ENCODE peak calls at places on chromosome 1, in five cellular contexts. Y is testis, U is heart left ventricle, A is suprapubic skin, T is left ventricle myocardium inferior. B is an unnamed sample.

GRCh38 chr1:172764378-172764777 is 105.5 kb downstream of the FASLG start:
- DNase-seq in Y (no peak), U (no peak), A (no peak), T (peak; percentile 16), B (no peak)

GRCh38 chr1:29991815-29992214 is 731.6 kb downstream of the MATN1 start:
- DNase-seq in Y (no peak), U (no peak), A (no peak), T (no peak), B (no peak)

GRCh38 chr1:53622531-53622930 is 116.4 kb downstream of the GLIS1 start:
- DNase-seq in Y (no peak), U (peak; percentile 5), A (no peak), T (no peak), B (peak; percentile 28)

GRCh38 chr1:6956488-6957159 is 171.4 kb downstream of the CAMTA1 start:
- DNase-seq in Y (no peak), U (no peak), A (no peak), T (no peak), B (no peak)

GRCh38 chr1:44806025-44806703 is 987 bp downstream of the DYNLT4 start:
- DNase-seq in Y (no peak), U (peak; percentile 21), A (peak; percentile 81), T (peak; percentile 26), B (no peak)

GRCh38 chr1:192878249-192878648 is 69.4 kb downstream of the RGS2 start:
- DNase-seq in Y (peak; percentile 62), U (peak; percentile 66), A (no peak), T (peak; percentile 24), B (no peak)

GRCh38 chr1:229087339-229087738 is 183.6 kb upstream of the RAB4A start:
- DNase-seq in Y (no peak), U (no peak), A (no peak), T (no peak), B (peak; percentile 77)

GRCh38 chr1:167305705-167306277 is 85.1 kb downstream of the POU2F1 start:
- DNase-seq in Y (no peak), U (no peak), A (no peak), T (no peak), B (no peak)

GRCh38 chr1:189962171-189962570 is 515.5 kb downstream of the BRINP3 start:
- DNase-seq in Y (no peak), U (no peak), A (no peak), T (no peak), B (no peak)

GRCh38 chr1:182625716-182626504 is 21.7 kb upstream of the RGS16 start:
- DNase-seq in Y (no peak), U (no peak), A (no peak), T (no peak), B (peak; percentile 60)

GRCh38 chr1:203187306-203188264 is 1.1 kb upstream of the CHI3L1 start:
- DNase-seq in Y (no peak), U (no peak), A (no peak), T (no peak), B (no peak)

GRCh38 chr1:48603222-48603621 is 131.2 kb upstream of the SPATA6 start:
- DNase-seq in Y (no peak), U (no peak), A (no peak), T (no peak), B (no peak)

DNA sequence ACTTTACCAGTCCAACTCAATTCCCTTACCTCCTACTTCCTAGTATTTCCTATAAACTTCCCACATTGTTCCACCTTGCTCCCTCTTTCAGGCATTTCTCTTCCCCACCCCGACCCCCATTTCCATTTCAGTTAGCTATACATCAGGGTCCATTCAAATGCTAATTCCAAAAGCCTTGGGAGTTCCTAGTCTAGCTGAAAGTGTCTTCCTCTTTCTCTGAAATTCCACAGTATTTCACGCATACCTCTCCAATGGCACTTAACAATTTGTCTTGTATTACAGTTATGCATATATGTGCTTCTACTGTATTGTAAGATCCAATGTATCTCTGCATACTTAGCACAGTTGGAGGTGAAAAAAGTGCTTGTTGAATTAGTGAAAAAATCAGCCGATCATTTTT is 94.9 kb downstream of the ZNF644 start:
- DNase-seq in Y (no peak), U (no peak), A (no peak), T (no peak), B (no peak)
- H3K4me3 ChIP-seq in Y (no peak overlapping the region), U (no peak overlapping the region), A (no peak overlapping the region), T (no peak overlapping the region), B (no peak overlapping the region)

DNA sequence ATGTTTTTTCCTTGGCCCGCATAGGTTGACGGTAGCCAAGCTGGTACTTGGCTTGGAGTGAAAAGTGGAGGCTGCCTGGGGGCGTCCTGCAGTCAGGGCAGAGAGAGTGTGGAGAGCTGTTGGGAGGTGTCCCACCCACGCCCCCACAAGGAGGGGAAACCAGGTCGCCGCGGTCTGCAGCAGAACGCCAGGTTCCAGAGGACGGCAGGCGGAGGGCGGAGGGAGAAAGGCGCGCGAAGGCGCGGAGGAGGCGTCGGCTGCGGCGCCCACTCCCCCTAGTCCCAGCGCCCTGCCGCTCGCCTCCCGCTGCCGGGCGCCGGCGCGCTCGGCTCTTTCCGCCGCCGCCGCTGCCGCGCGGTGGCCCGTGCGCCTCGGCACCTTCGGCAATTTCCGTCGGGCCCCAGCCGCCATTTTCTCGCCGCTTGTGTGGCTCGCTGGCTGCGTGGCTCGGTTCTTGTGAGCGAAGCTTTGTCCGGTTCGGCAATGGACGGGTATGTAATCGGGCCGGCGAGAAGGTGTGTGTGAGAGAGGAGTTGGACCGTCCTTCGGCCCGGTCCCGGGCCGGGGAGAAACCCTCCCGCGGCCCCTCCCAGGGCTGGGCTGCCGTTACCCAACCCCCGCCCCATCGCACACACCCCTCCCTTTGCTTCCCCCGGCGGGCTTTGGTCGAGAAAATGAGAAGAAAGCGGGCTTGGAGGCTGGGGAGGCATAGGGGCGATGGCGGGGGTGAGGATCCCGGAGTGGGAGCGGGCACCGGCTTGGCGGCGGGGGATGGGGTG is at the start of gene PTBP2:
- DNase-seq in Y (peak; percentile 90), U (peak; percentile 88), A (peak; percentile 86), T (peak; percentile 83), B (peak; percentile 81)
- H3K4me3 ChIP-seq in Y (peak within 1 kb of the TSS; percentile 68), U (peak within 1 kb of the TSS; percentile 98), A (peak within 1 kb of the TSS; percentile 88), T (peak within 1 kb of the TSS; percentile 99), B (peak within 1 kb of the TSS; percentile 85)

GRCh38 chr1:234221601-234222000 is 151.7 kb upstream of the COA6 start:
- DNase-seq in Y (no peak), U (no peak), A (no peak), T (no peak), B (no peak)
- H3K4me3 ChIP-seq in Y (no peak overlapping the region), U (no peak overlapping the region), A (no peak overlapping the region), T (no peak overlapping the region), B (no peak overlapping the region)

DNA sequence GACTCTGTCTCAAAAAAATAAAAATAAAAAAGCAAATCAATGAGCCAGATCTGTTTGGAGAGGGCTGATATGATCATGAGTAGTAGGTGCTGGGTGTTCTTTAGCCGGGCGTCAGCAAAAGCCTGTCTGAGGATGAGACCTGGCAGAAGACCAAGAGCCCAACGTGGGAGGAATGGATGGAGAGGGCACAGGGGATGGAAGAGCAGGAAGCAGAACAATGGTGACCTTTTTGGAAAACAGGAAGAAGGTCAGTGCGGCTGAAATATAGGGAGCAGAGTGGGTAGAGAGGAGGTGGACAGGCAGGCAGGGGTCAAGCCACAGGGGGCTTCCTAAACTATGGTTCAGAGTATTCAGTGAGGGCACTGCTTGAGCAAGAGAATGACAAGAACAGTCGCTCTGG is 30.9 kb downstream of the VWA5B1 start:
- DNase-seq in Y (peak; percentile 66), U (no peak), A (no peak), T (no peak), B (no peak)
- H3K4me3 ChIP-seq in Y (no peak overlapping the region), U (no peak overlapping the region), A (no peak overlapping the region), T (no peak overlapping the region), B (no peak overlapping the region)